ENCODE peak calls at places on chromosomes 7 and 10, in four cellular contexts. O, D, N and U are unnamed samples.
A peak's percentile ranks its signal among the peaks of the same experiment; 100 is the strongest.

GRCh38 chr10:74174533-74174932 is 23.5 kb downstream of the ADK start:
- DNase-seq in D (no peak), N (no peak), O (no peak), U (no peak)

GRCh38 chr10:31770307-31770902 is 158.2 kb downstream of the ARHGAP12 start:
- DNase-seq in D (no peak), N (peak; percentile 63), O (no peak), U (peak; percentile 71)

GRCh38 chr10:72336259-72337038 is 18.3 kb downstream of the DNAJB12 start:
- DNase-seq in N (no peak), D (no peak), O (no peak), U (no peak)

GRCh38 chr10:67612156-67612555 is 83.8 kb downstream of the CTNNA3 start:
- DNase-seq in D (no peak), O (no peak), N (no peak), U (no peak)

GRCh38 chr10:61024801-61025201 is 80.8 kb upstream of the RHOBTB1 start:
- DNase-seq in N (peak; percentile 31), D (no peak), O (peak; percentile 16), U (no peak)

GRCh38 chr10:16943301-16944080 is 126.3 kb upstream of the RSU1 start:
- DNase-seq in N (no peak), O (no peak), D (no peak), U (peak; percentile 33)

GRCh38 chr10:98482096-98482495 is 35.4 kb upstream of the HPS1 start:
- DNase-seq in O (no peak), N (no peak), D (no peak), U (no peak)

GRCh38 chr7:97499204-97499603 is 232.7 kb upstream of the TAC1 start:
- DNase-seq in O (no peak), D (no peak), N (peak; percentile 53), U (no peak)

GRCh38 chr10:102713483-102713813 is 749 bp downstream of the ARL3 start:
- DNase-seq in O (peak; percentile 19), N (no peak), D (no peak), U (no peak)

GRCh38 chr10:71319042-71319799 is at the start of gene SLC29A3:
- DNase-seq in O (peak; percentile 70), D (no peak), N (peak; percentile 92), U (peak; percentile 83)

GRCh38 chr7:5314864-5315263 is 32.1 kb downstream of the SLC29A4 start:
- DNase-seq in D (no peak), O (no peak), N (no peak), U (no peak)

GRCh38 chr7:75623390-75624133 is 115.2 kb downstream of the HIP1 start:
- DNase-seq in D (no peak), O (peak; percentile 11), N (no peak), U (no peak)

GRCh38 chr10:104085801-104086400 is at the start of gene COL17A1:
- DNase-seq in D (no peak), N (no peak), O (no peak), U (no peak)

GRCh38 chr7:134028853-134029252 is 98.3 kb upstream of the LRGUK start:
- DNase-seq in N (no peak), D (no peak), O (no peak), U (no peak)

GRCh38 chr7:375491-375821 is 85.5 kb downstream of the FOXL3 start:
- DNase-seq in D (no peak), O (no peak), N (no peak), U (no peak)

GRCh38 chr7:119900996-119901395 is 372.0 kb upstream of the KCND2 start:
- DNase-seq in O (no peak), N (no peak), D (no peak), U (no peak)

GRCh38 chr7:136163333-136163732 is 186.2 kb upstream of the MTPN start:
- DNase-seq in N (no peak), D (no peak), O (no peak), U (no peak)

GRCh38 chr10:124701435-124701834 is 42.7 kb downstream of the FAM53B start:
- DNase-seq in N (no peak), D (no peak), O (peak; percentile 71), U (peak; percentile 96)

GRCh38 chr7:73901231-73901822 is 40.4 kb downstream of the TMEM270 start:
- DNase-seq in N (no peak), D (no peak), O (no peak), U (no peak)

GRCh38 chr7:20296444-20296843 is 34.3 kb upstream of the ITGB8 start:
- DNase-seq in N (no peak), O (no peak), D (no peak), U (no peak)

GRCh38 chr7:106346678-106347217 is 62.0 kb upstream of the NAMPT start:
- DNase-seq in N (peak; percentile 60), O (peak; percentile 97), D (peak; percentile 92), U (peak; percentile 7)

GRCh38 chr7:47552631-47553030 is 29.3 kb downstream of the TNS3 start:
- DNase-seq in N (no peak), D (peak; percentile 42), O (peak; percentile 72), U (no peak)

GRCh38 chr10:62816179-62817119 is at the start of gene EGR2:
- DNase-seq in O (peak; percentile 94), D (peak; percentile 92), N (peak; percentile 93), U (peak; percentile 91)

GRCh38 chr10:97169911-97170693 is 15.7 kb downstream of the SLIT1 start:
- DNase-seq in O (no peak), N (no peak), D (no peak), U (no peak)

GRCh38 chr10:43221419-43222293 is 45.2 kb downstream of the RASGEF1A start:
- DNase-seq in O (no peak), N (no peak), D (no peak), U (no peak)

GRCh38 chr7:90666186-90666585 is 70.1 kb downstream of the CDK14 start:
- DNase-seq in D (no peak), O (peak; percentile 66), N (no peak), U (no peak)

GRCh38 chr7:85205754-85206153 is 18.9 kb upstream of the SEMA3D start:
- DNase-seq in O (no peak), N (no peak), D (no peak), U (peak; percentile 66)

GRCh38 chr10:49613160-49613881 is 516 bp upstream of the CHAT start:
- DNase-seq in O (no peak), N (no peak), D (no peak), U (no peak)

GRCh38 chr7:22576941-22577927 is 77.2 kb upstream of the STEAP1B start:
- DNase-seq in N (no peak), D (no peak), O (peak; percentile 98), U (peak; percentile 94)

GRCh38 chr10:44334621-44335184 is 50.2 kb downstream of the CXCL12 start:
- DNase-seq in N (no peak), O (peak; percentile 89), D (no peak), U (no peak)

GRCh38 chr7:55546826-55547225 is 25.5 kb downstream of the VOPP1 start:
- DNase-seq in D (no peak), N (no peak), O (peak; percentile 79), U (peak; percentile 83)

DNA sequence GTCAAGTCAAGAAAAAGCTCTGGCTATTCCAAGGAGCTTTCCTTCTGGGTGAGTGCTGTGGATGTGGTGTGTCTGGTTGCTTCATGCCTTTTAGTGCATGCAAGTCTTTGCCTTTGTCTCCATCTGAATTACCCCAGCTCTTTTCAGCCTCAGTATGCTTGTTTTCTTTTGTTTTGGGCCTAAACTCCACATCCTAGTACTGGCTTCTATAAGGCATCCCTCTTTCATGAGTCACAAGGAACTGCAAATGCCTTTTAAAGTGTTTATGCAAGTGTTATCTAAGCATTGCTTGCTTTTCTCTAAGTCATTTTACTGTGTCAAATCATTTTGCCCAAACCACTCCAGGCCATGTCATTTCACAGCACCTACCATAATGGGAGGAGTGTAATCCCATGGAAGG is 132.1 kb downstream of the PLCE1 start:
- DNase-seq in N (no peak), D (no peak), O (peak; percentile 94), U (no peak)
- TF ChIP-seq FOS in N (no peak), D (no peak), O (peak; percentile 55), U (no peak)

DNA sequence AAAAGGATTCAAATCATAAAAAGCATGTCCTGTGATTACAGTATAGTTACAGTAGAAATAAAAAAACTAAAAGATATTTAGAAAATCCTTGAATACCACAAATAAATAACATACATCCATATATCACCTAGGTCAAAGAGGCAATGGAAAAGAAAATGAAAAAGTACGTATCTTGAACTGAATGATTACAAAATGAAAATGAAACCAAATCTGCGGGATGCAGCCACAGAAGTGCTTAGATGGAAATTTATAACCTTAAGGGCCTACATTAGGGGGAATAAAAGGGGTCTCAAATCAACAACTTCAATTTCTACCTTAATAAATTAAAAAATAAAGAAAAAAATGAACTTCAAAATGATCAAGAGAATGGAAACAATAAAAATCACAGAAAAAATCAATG is 879.0 kb upstream of the CELF2 start:
- DNase-seq in N (no peak), D (no peak), O (no peak), U (no peak)
- TF ChIP-seq FOS in N (no peak), D (no peak), O (no peak), U (no peak)

GRCh38 chr7:42016517-42016916 is 220.5 kb downstream of the GLI3 start:
- DNase-seq in D (no peak), N (no peak), O (no peak), U (no peak)

GRCh38 chr7:42012786-42013360 is 224.1 kb downstream of the GLI3 start:
- DNase-seq in O (no peak), D (no peak), N (no peak), U (no peak)

GRCh38 chr7:42017356-42017986 is 219.5 kb downstream of the GLI3 start:
- DNase-seq in O (no peak), N (no peak), D (no peak), U (no peak)

GRCh38 chr7:42015413-42015698 is 221.7 kb downstream of the GLI3 start:
- DNase-seq in D (no peak), N (no peak), O (no peak), U (no peak)

DNA sequence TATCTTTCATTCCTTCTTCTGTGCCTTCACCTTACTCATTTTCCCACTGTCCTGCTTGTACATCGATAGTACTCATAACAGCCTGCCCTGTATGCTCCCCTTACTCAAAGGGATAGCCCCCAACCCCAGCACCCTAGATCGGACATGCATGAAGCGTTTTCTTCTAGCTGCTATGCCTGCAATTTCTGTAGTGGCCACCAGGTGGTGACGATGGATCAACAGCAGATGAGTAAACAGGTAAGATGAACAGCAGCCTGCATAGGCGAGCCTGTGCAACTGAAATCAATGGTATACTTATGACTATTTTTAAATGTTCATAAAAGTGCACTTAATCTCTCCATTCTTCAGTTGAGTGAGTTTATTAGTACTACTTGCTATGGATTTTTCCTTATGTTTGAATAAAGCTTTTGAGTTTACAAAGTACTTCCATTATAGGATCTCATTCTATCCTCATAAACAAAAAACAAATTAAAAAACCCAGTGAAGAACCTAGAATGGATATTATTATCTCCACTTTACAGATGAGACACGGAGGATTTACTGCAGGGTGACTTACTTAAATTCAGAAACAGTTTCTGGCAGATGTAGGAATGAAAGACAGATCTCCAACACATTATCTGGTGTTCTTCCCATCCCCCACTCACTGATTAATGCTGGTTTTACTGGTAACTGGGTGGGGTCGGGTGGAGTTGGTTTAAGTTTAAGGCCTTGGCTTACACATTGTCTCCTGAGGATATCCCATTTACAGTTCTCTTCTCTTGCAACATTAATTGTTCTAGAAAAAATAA is 222.2 kb downstream of the GLI3 start:
- DNase-seq in O (peak; percentile 54), N (peak; percentile 40), D (no peak), U (peak; percentile 42)
- TF ChIP-seq FOS in O (no peak), N (no peak), D (no peak), U (no peak)

GRCh38 chr10:112678581-112678980 is 231.6 kb downstream of the VTI1A start:
- DNase-seq in D (no peak), O (no peak), N (no peak), U (no peak)

GRCh38 chr10:112680586-112680985 is 233.6 kb downstream of the VTI1A start:
- DNase-seq in N (peak; percentile 8), D (no peak), O (no peak), U (no peak)

GRCh38 chr10:112677689-112678088 is 230.7 kb downstream of the VTI1A start:
- DNase-seq in N (peak; percentile 30), D (no peak), O (no peak), U (no peak)

GRCh38 chr10:112678987-112679386 is 232.0 kb downstream of the VTI1A start:
- DNase-seq in N (no peak), D (no peak), O (no peak), U (no peak)

GRCh38 chr10:112679392-112679791 is 232.4 kb downstream of the VTI1A start:
- DNase-seq in N (no peak), O (no peak), D (no peak), U (no peak)
- TF ChIP-seq FOS in N (no peak), O (no peak), D (no peak), U (no peak)